ENCODE peak calls at places on chromosomes 16 and 17, in seven cellular contexts. F is psoas muscle, W is cardiac muscle cell, Y is transverse colon, C is body of pancreas, D is mammary epithelial cell, P is osteoblast. Q is an unnamed sample. For H3K4me1, the result is how much of the 10 kb centered on the place peaks cover.

GRCh38 chr16:84687715-84688114 is 12.1 kb upstream of the USP10 start:
- DNase-seq in W (peak), P (peak), Y (no peak), D (peak), C (no peak), F (no peak), Q (peak)

GRCh38 chr17:56681561-56682266 is 88.2 kb downstream of the NOG start:
- DNase-seq in Y (no peak), W (peak), C (no peak), D (peak), F (no peak), P (peak), Q (no peak)

GRCh38 chr17:27379863-27380533 is 76.2 kb upstream of the KSR1 start:
- DNase-seq in W (peak), F (peak), P (peak), D (peak), Y (peak), C (peak), Q (no peak)

GRCh38 chr17:14790518-14790917 is 474.6 kb downstream of the PMP22 start:
- DNase-seq in F (no peak), W (peak), Y (no peak), C (no peak), P (peak), D (no peak), Q (no peak)

GRCh38 chr16:23512168-23512695 is 1.9 kb upstream of the GGA2 start:
- DNase-seq in P (no peak), C (no peak), D (no peak), F (no peak), Y (no peak), W (no peak), Q (no peak)

GRCh38 chr16:58464047-58464915 is 35.7 kb upstream of the NDRG4 start:
- DNase-seq in C (peak), Y (no peak), F (no peak), D (peak), P (no peak), W (no peak), Q (peak)

GRCh38 chr16:10541396-10541795 is 39.0 kb downstream of the EMP2 start:
- DNase-seq in C (no peak), W (no peak), D (no peak), Y (no peak), F (no peak), P (no peak), Q (no peak)

GRCh38 chr17:52143536-52143935 is 15.0 kb downstream of the CA10 start:
- DNase-seq in W (no peak), Y (no peak), F (no peak), D (no peak), P (no peak), C (no peak), Q (no peak)

GRCh38 chr16:56851671-56852400 is 13.2 kb upstream of the SLC12A3 start:
- DNase-seq in W (peak), P (no peak), C (no peak), D (no peak), Y (no peak), F (no peak), Q (peak)

GRCh38 chr16:74601131-74601871 is 5.6 kb downstream of the GLG1 start:
- DNase-seq in D (peak), P (no peak), W (no peak), C (no peak), F (no peak), Y (peak), Q (no peak)

GRCh38 chr17:43579570-43580140 is 33.5 kb upstream of the ETV4 start:
- DNase-seq in W (peak), Y (no peak), F (no peak), D (peak), P (peak), C (no peak), Q (no peak)

GRCh38 chr17:67487506-67487905 is 110.4 kb downstream of the PITPNC1 start:
- DNase-seq in P (no peak), C (no peak), D (no peak), F (no peak), W (no peak), Y (no peak), Q (no peak)

GRCh38 chr17:76543482-76544122 is 3.8 kb downstream of the PRCD start:
- DNase-seq in D (no peak), Y (no peak), F (no peak), W (no peak), P (peak), C (no peak), Q (no peak)

GRCh38 chr17:33209671-33210070 is 83.4 kb downstream of the ASIC2 start:
- DNase-seq in W (no peak), P (no peak), F (no peak), D (no peak), C (no peak), Y (no peak), Q (no peak)

GRCh38 chr17:59839646-59840328 is 53.0 kb downstream of the TUBD1 start:
- DNase-seq in W (peak), C (no peak), D (no peak), P (no peak), F (no peak), Y (no peak), Q (no peak)

GRCh38 chr17:45136846-45137560 is 1.5 kb downstream of the ACBD4 start:
- DNase-seq in Y (no peak), D (no peak), C (no peak), W (no peak), F (peak), P (peak), Q (no peak)

GRCh38 chr17:58641937-58642336 is 49.9 kb downstream of the TEX14 start:
- DNase-seq in W (no peak), P (no peak), C (no peak), F (no peak), Y (no peak), D (no peak), Q (peak)

GRCh38 chr16:5461141-5461540 is 363.5 kb upstream of the EEF2KMT start:
- DNase-seq in P (no peak), F (no peak), W (no peak), D (no peak), Y (no peak), C (no peak), Q (no peak)

GRCh38 chr17:57457188-57457587 is 200.9 kb downstream of the MSI2 start:
- DNase-seq in D (no peak), C (no peak), W (no peak), Y (no peak), F (no peak), P (no peak), Q (no peak)

GRCh38 chr16:11398136-11398535 is 52.9 kb downstream of the RMI2 start:
- DNase-seq in W (no peak), F (no peak), C (no peak), Y (no peak), D (no peak), P (peak), Q (no peak)

GRCh38 chr17:81513669-81514484 is 1.3 kb upstream of the ACTG1 start:
- DNase-seq in Y (peak), P (peak), F (peak), W (peak), D (peak), C (peak), Q (peak)

GRCh38 chr16:64012166-64012565 is 1109.7 kb downstream of the CDH11 start:
- DNase-seq in C (no peak), W (peak), P (peak), D (no peak), Y (no peak), F (no peak), Q (no peak)

GRCh38 chr17:31549121-31549524 is 157.6 kb downstream of the RAB11FIP4 start:
- DNase-seq in W (no peak), P (peak), F (no peak), C (no peak), D (no peak), Y (no peak), Q (no peak)

GRCh38 chr17:4833941-4834501 is 881 bp downstream of the MINK1 start:
- DNase-seq in F (no peak), P (peak), Y (peak), C (peak), W (peak), D (peak), Q (peak)

GRCh38 chr17:22694362-22695227 is 1002.3 kb downstream of the KCNJ18 start:
- DNase-seq in F (no peak), W (no peak), C (no peak), D (no peak), Y (no peak), P (no peak), Q (no peak)

GRCh38 chr16:64206877-64207276 is 915.0 kb downstream of the CDH11 start:
- DNase-seq in D (no peak), Y (no peak), P (peak), C (no peak), W (peak), F (no peak), Q (peak)

GRCh38 chr16:65667013-65667578 is 545.2 kb upstream of the CDH11 start:
- DNase-seq in D (no peak), W (peak), Y (no peak), C (no peak), F (no peak), P (no peak), Q (peak)

GRCh38 chr16:77780378-77780837 is 8.0 kb upstream of the VAT1L start:
- DNase-seq in W (peak), Y (no peak), C (no peak), F (no peak), P (peak), D (peak), Q (no peak)

GRCh38 chr16:49441366-49441780 is 67.8 kb downstream of the C16orf78 start:
- DNase-seq in Y (peak), F (no peak), W (peak), P (no peak), C (peak), D (no peak), Q (peak)

GRCh38 chr17:73827627-73828241 is 183.5 kb upstream of the SDK2 start:
- DNase-seq in Y (peak), C (no peak), W (peak), D (no peak), F (no peak), P (no peak), Q (no peak)

DNA sequence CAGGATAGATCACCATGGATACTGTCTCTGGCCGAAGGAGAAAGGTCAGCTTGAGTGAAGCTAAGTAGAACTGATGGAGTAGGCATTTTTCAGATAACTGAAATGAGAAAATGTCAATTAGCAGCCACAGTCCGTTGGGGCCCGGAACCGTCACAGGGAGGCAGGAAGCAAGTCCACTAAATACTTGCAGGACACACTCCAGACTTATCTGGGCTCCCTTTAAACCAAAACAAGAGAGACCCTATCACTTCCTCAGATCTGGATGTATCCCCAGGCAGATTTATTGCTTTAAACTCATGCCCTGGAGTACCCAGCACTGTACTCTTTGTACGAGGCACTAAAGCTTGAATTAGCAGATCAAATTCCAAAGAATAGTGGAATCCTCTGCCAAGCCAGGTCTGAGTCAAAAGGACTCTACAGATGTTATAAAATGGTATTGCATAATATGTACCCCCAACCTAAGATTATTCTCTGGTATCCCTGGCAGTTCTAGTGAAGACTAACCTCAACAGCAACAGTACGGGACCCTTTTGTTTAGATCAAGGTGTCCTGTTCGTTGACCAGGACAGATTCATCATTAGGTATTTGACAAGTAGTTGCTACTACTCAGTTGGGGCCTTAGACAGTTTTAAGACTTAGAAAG is 8.1 kb downstream of the ZP2 start:
- DNase-seq in D (no peak), C (no peak), Y (no peak), P (no peak), W (no peak), F (no peak), Q (no peak)
- H3K4me1 ChIP-seq in D (under half), C (under half), Y (under half), P (under half), W (under half), F (under half), Q (under half)

DNA sequence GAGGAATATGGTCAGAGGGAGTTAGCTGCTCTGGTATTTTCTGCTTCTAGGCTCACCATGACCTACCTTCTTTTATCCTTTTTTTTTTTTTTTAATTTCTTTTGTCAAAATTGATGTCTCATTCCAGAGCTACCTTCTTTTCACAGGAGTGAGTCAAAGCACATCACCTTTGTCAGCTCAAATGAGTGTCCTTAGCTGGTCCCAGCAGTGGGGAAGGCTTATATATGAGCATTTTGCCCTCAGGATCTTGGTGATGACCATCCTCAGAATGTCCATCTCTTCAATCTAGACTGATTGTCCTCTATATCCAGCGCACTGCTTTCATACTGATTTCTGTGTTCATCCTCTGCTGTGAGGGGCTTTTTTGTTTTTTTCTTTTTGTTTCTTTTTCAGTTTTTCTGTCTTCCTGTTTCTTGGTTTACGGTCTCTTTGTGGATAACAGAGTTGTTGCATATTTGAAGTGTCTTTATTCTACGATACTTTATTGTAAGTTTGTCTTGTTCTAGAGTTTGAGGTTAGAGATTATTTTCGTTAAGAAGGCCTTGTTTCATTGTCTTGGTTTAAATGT is 24.9 kb downstream of the CBFB start:
- DNase-seq in D (no peak), F (no peak), C (no peak), W (no peak), Y (no peak), P (no peak), Q (no peak)
- H3K27ac ChIP-seq in D (no peak), F (peak), C (no peak), W (no peak), Y (no peak), P (peak), Q (no peak)

DNA sequence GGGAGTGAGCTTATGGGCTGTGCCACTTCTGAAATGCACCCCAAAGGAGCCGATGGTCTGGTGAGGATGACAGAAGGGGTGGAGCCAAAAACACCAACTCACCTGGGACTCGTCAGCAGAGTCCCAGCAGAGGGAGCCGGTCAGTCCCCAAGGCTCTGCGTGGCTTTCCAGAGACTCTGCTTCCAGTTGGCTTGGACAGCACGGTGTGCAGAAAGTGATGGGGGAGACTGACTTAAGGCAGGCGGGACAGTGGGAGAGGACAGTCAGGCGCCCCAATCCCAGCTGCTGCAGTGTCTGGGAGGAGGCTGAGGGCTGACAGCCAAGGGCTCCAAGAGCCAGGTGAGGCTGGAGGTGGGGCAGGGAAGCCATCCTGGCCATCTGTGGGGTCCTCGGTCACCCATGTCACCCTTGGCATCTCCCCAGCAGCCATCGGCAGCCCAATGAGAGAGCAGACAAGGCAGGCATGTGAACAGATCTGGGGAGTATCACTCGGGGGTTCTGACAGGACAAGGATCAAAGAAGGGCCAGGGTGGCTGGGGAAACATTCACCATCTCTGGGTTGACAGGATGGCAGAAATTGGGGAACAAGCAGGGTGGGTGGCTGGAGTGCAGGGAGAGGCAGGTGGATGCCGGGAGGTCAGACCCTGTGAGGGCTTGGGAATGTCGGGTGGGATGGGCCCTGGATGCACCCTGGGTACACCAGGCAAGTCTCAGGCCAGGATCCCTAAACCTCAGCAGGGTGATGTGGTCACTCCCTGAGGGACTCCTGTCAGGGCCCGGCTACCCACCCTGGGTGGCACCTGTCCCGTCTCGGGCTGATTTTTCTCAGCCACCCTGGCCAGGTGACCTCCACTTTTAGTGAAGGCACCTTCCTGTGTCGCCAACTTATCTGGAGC is 8.9 kb upstream of the KRTAP17-1 start:
- DNase-seq in Y (peak), P (no peak), C (no peak), D (peak), W (no peak), F (no peak), Q (no peak)
- TF ChIP-seq CTCF in Y (no peak), P (peak), C (no peak), D (peak), W (no peak), F (no peak), Q (peak)

GRCh38 chr17:50207318-50207717 is 5.9 kb upstream of the COL1A1 start:
- DNase-seq in F (no peak), Y (no peak), C (no peak), W (no peak), P (no peak), D (no peak), Q (no peak)
- H3K4me1 ChIP-seq in F (under half), Y (under half), C (under half), W (under half), P (half or more), D (under half), Q (under half)

DNA sequence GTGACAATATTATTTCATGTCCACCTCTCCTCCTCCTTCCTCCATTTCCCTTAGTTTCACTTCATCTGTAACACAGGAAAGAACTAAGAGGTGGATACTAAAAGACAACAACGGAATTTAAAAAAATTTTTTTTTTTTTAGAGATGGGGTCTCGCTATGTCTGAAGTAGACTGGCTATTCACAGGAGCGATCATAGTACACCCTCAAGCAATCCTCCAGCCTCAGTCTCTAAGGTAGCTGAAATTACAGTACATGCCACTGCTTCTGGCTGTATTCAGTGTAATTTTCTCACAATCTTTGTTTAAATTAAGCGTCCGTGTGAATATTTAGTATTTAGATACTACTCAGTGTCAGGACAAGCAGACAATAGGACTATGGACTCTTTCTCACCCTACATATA is 35.6 kb downstream of the FBXL20 start:
- DNase-seq in D (no peak), P (no peak), F (no peak), Y (no peak), W (no peak), C (no peak), Q (no peak)
- H3K27ac ChIP-seq in D (no peak), P (peak), F (no peak), Y (peak), W (no peak), C (no peak), Q (no peak)

Q was measured in A673.